ENCODE peak calls at places on chromosomes 1 and 21, in five cellular contexts. U is heart right ventricle, P is upper lobe of right lung, N is psoas muscle, V is Peyer's patch. F is an unnamed sample.

GRCh38 chr1:92804721-92805169 is 19.8 kb upstream of the EVI5 start:
- DNase-seq in U (peak; percentile 73), P (peak; percentile 76), N (no peak), V (peak; percentile 87), F (peak; percentile 97)

GRCh38 chr1:193654951-193655705 is 468.7 kb upstream of the B3GALT2 start:
- DNase-seq in U (peak; percentile 23), P (no peak), N (no peak), V (no peak), F (peak; percentile 57)

GRCh38 chr1:172343246-172344099 is 77.0 kb upstream of the C1orf105 start:
- DNase-seq in U (no peak), P (no peak), N (no peak), V (no peak), F (peak; percentile 58)

GRCh38 chr1:68199603-68200002 is 32.7 kb downstream of the WLS start:
- DNase-seq in U (no peak), P (no peak), N (no peak), V (no peak), F (no peak)

GRCh38 chr1:30518186-30518585 is 205.2 kb downstream of the MATN1 start:
- DNase-seq in U (no peak), P (no peak), N (no peak), V (no peak), F (no peak)

GRCh38 chr1:149848340-149848771 is 51.0 kb upstream of the BOLA1 start:
- DNase-seq in U (peak; percentile 1), P (no peak), N (no peak), V (peak; percentile 56), F (peak; percentile 57)

GRCh38 chr21:17742940-17743592 is 76.1 kb downstream of the C21orf91 start:
- DNase-seq in U (no peak), P (no peak), N (no peak), V (no peak), F (no peak)

GRCh38 chr21:34840693-34841092 is 171.9 kb downstream of the CLIC6 start:
- DNase-seq in U (no peak), P (no peak), N (no peak), V (no peak), F (no peak)

GRCh38 chr1:196651637-196652215 is at the start of gene CFH:
- DNase-seq in U (peak; percentile 10), P (no peak), N (no peak), V (no peak), F (peak; percentile 78)

GRCh38 chr1:153615406-153615805 is 719 bp downstream of the S100A14 start:
- DNase-seq in U (no peak), P (no peak), N (no peak), V (no peak), F (peak; percentile 57)

GRCh38 chr1:153619171-153619570 is 3.0 kb upstream of the S100A14 start:
- DNase-seq in U (no peak), P (no peak), N (no peak), V (peak; percentile 18), F (no peak)

GRCh38 chr1:153616144-153616884 is at the start of gene S100A14:
- DNase-seq in U (no peak), P (peak; percentile 92), N (peak; percentile 59), V (peak; percentile 94), F (peak; percentile 86)

GRCh38 chr1:153616885-153617428 is 832 bp upstream of the S100A14 start:
- DNase-seq in U (peak; percentile 51), P (peak; percentile 79), N (no peak), V (peak; percentile 55), F (peak; percentile 70)

DNA sequence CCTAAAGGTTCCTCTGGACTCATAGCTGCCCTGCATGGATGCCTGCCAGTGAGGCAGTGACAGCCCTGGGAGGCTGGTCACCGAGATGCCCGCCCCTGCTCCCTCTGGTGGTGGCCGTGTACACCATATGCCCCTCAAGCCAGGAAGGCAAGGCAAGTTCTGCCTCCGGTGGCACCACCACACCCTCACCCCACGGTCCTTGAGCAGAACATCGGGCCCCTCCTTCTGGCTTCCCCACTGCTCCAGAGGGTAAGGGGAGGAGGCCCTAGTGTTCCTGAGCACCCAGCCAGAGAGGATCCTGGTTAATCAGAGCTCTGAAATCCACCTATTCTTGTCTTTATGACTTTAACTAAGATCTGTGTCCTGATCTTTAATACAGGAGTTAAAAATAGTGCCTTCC is 1.6 kb upstream of the S100A14 start:
- DNase-seq in U (peak; percentile 77), P (no peak), N (peak; percentile 95), V (peak; percentile 94), F (no peak)
- TF ChIP-seq CTCF in U (peak; percentile 69), P (no peak), N (peak; percentile 55), V (no peak), F (no peak)

GRCh38 chr1:3393024-3393986 is 61.2 kb upstream of the ARHGEF16 start:
- DNase-seq in U (peak; percentile 65), P (no peak), N (no peak), V (no peak), F (no peak)
- H3K27me3 ChIP-seq in U (peaks cover 51% of the 10 kb centered on the region), P (peaks cover 72% of the 10 kb centered on the region), N (peaks cover 4% of the 10 kb centered on the region), V (no peaks in the 10 kb centered on the region), F (peaks cover 15% of the 10 kb centered on the region)

GRCh38 chr1:234611799-234612351 is 1.9 kb upstream of the IRF2BP2 start:
- DNase-seq in U (peak; percentile 45), P (peak; percentile 77), N (peak; percentile 72), V (peak; percentile 75), F (no peak)

GRCh38 chr1:234610061-234610581 is at the start of gene IRF2BP2:
- DNase-seq in U (peak; percentile 81), P (peak; percentile 92), N (peak; percentile 90), V (peak; percentile 93), F (no peak)

GRCh38 chr1:234612352-234613127 is 2.6 kb upstream of the IRF2BP2 start:
- DNase-seq in U (peak; percentile 94), P (peak; percentile 91), N (peak; percentile 93), V (peak; percentile 94), F (peak; percentile 100)

GRCh38 chr1:234610582-234611152 is 689 bp upstream of the IRF2BP2 start:
- DNase-seq in U (peak; percentile 95), P (peak; percentile 99), N (peak; percentile 98), V (peak; percentile 97), F (peak; percentile 84)

GRCh38 chr1:234611153-234611798 is 1.3 kb upstream of the IRF2BP2 start:
- DNase-seq in U (peak; percentile 63), P (no peak), N (no peak), V (no peak), F (peak; percentile 91)
- TF ChIP-seq CTCF in U (peak; percentile 17), P (no peak), N (no peak), V (no peak), F (peak; percentile 28)

GRCh38 chr21:41766883-41767605 is at the start of gene RIPK4:
- DNase-seq in U (no peak), P (peak; percentile 91), N (no peak), V (peak; percentile 87), F (peak; percentile 80)
- H3K27me3 ChIP-seq in U (peaks cover 100% of the 10 kb centered on the region), P (peaks cover 75% of the 10 kb centered on the region), N (peaks cover 29% of the 10 kb centered on the region), V (no peaks in the 10 kb centered on the region), F (no peaks in the 10 kb centered on the region)

DNA sequence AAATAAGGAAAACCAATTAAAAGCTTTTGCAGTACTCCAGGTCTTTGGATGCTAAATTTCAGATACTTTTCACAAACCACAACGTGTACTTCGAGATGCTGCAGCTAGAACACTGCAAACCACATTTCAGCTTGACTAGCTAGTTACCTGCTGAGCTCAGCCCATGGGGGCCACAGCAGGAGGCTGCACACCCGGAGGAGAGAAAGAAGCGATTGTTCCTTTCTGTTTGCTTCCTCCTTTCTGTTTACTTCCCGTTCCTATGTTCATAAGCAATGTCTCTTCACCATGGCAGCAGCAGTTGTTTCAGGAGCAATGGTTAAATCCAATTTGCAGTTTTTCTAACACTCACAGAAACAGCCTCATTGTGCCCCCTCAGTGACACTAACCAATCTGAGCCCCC is 225.6 kb upstream of the FGGY start:
- DNase-seq in U (no peak), P (no peak), N (no peak), V (peak; percentile 83), F (no peak)
- TF ChIP-seq CTCF in U (no peak), P (no peak), N (no peak), V (no peak), F (no peak)

GRCh38 chr1:93815738-93816110 is 63.3 kb downstream of the DNTTIP2 start:
- DNase-seq in U (no peak), P (no peak), N (no peak), V (no peak), F (peak; percentile 40)
- H3K27me3 ChIP-seq in U (no peaks in the 10 kb centered on the region), P (no peaks in the 10 kb centered on the region), N (no peaks in the 10 kb centered on the region), V (no peaks in the 10 kb centered on the region), F (no peaks in the 10 kb centered on the region)

GRCh38 chr21:44485796-44486195 is 30.5 kb downstream of the LRRC3 start:
- DNase-seq in U (no peak), P (no peak), N (no peak), V (no peak), F (no peak)

GRCh38 chr21:44486302-44486701 is 31.0 kb downstream of the LRRC3 start:
- DNase-seq in U (no peak), P (no peak), N (no peak), V (no peak), F (no peak)

GRCh38 chr21:44484498-44485253 is 29.4 kb downstream of the LRRC3 start:
- DNase-seq in U (no peak), P (no peak), N (no peak), V (no peak), F (no peak)

GRCh38 chr21:44483288-44484237 is 28.3 kb downstream of the LRRC3 start:
- DNase-seq in U (no peak), P (no peak), N (no peak), V (no peak), F (no peak)

GRCh38 chr21:44485254-44485793 is 30.0 kb downstream of the LRRC3 start:
- DNase-seq in U (no peak), P (no peak), N (peak; percentile 74), V (no peak), F (no peak)
- TF ChIP-seq CTCF in U (no peak), P (no peak), N (no peak), V (no peak), F (no peak)

DNA sequence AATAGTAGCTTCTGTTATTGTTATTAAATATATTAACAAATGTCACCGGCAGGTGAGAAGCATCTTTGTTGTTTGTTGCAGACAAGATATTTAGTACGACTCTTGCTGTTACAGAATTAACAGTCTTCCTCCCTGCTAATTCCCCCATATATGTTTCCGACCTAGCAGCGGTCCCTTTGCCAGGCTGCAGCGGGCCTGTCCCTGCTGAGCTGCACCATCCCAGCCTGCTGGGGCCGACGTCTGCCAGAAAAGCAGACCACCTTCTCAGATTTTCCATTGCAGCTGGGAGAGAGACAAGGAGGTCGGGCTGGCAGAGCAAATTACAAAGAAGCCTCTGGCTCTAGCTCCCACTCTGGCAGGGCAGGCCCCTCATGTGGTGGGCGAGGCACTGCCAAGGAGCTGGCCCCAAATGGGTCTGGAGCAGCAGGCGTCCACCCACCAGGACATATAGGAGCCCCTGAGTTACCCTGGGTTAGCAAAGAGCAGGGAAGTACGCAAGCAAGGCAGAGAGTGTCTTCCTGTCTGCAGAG is 142.7 kb downstream of the FOXD2 start:
- DNase-seq in U (no peak), P (no peak), N (no peak), V (peak; percentile 33), F (no peak)
- H3K27me3 ChIP-seq in U (peaks cover 17% of the 10 kb centered on the region), P (peaks cover 4% of the 10 kb centered on the region), N (no peaks in the 10 kb centered on the region), V (no peaks in the 10 kb centered on the region), F (no peaks in the 10 kb centered on the region)

F was measured in bronchial epithelial cell.